ENCODE peak calls at places on chromosomes 3 and 15, in seven cellular contexts. M, R, S, W, Z, G and N are unnamed samples. For H3K9me3, the result is how much of the 10 kb centered on the place peaks cover.

GRCh38 chr3:122921791-122922651 is 105.5 kb downstream of the SEMA5B start:
- DNase-seq in M (no peak), R (no peak), S (no peak), W (peak), Z (no peak), G (no peak), N (no peak)

GRCh38 chr3:188947401-188947982 is 224.3 kb upstream of the TPRG1 start:
- DNase-seq in M (peak), R (no peak), S (no peak), W (peak), Z (peak), G (peak), N (no peak)

GRCh38 chr15:27210176-27210575 is 239.2 kb downstream of the GABRG3 start:
- DNase-seq in M (no peak), R (no peak), S (no peak), W (no peak), Z (no peak), G (no peak), N (no peak)

GRCh38 chr3:138051946-138052802 is 42.2 kb downstream of the CLDN18 start:
- DNase-seq in M (no peak), R (no peak), S (no peak), W (peak), Z (peak), G (peak), N (no peak)

GRCh38 chr15:46961795-46962194 is 755.5 kb upstream of the SEMA6D start:
- DNase-seq in M (no peak), R (no peak), S (no peak), W (no peak), Z (no peak), G (no peak), N (no peak)

GRCh38 chr3:184168363-184169120 is 6.1 kb upstream of the AP2M1 start:
- DNase-seq in M (no peak), R (no peak), S (no peak), W (no peak), Z (peak), G (peak), N (no peak)

GRCh38 chr3:49397470-49397869 is 14.3 kb downstream of the RHOA start:
- DNase-seq in M (no peak), R (no peak), S (no peak), W (no peak), Z (peak), G (no peak), N (no peak)

GRCh38 chr3:161244538-161244937 is 23.4 kb downstream of the NMD3 start:
- DNase-seq in M (no peak), R (no peak), S (no peak), W (no peak), Z (no peak), G (no peak), N (no peak)

GRCh38 chr3:36813320-36813719 is 49.0 kb upstream of the DCLK3 start:
- DNase-seq in M (no peak), R (no peak), S (no peak), W (no peak), Z (no peak), G (no peak), N (no peak)

GRCh38 chr15:73190189-73190601 is 137.9 kb downstream of the NEO1 start:
- DNase-seq in M (no peak), R (no peak), S (no peak), W (no peak), Z (peak), G (peak), N (no peak)

GRCh38 chr15:20376872-20377271 is 164.7 kb downstream of the GOLGA6L6 start:
- DNase-seq in M (no peak), R (no peak), S (no peak), W (no peak), Z (no peak), G (no peak), N (no peak)
- H3K9me3 ChIP-seq in M (under half), R (under half), S (under half), W (under half), Z (under half), G (under half), N (under half)

DNA sequence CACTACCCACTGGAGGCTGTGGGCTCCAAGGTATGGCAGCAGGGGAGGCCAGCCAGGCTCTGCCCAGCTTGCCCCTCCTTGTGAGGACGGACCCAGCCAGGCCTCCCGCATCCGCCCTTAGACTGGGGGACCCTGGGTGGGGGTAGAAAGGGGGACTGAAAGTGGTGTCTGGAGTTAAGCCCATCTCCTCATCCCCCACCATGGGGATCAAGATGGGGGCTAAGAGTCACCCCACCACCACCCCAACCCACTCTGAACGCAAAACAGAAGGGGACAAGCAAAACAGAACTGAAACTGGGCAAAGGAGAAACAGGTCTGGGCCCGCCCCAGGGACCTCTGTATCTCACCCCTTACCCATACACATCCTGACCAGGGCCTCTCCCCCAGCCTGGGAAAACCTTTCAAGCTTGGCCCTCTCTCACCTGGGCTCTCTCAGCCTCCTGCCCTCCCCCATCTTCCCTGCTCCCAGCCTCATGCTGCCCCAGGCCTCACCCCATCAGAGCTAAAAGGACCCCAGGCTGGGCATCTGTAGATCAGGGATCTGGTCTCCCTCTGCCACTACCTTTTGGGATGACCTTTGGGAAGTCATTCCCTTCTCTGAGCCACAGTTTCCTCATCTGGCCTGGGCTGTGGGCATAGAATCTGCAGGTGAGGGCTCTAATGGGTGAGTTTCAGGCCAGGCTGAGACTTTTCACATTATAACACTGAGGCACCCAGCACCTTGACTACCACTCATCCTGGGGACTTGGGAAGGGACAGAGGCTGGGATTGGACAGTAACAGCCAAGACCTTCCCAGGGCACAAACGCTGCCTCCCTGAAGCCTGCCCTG is 30.0 kb upstream of the CYP11A1 start:
- DNase-seq in M (no peak), R (no peak), S (no peak), W (no peak), Z (no peak), G (no peak), N (no peak)
- H3K4me3 ChIP-seq in M (no peak), R (no peak), S (no peak), W (no peak), Z (no peak), G (no peak), N (no peak)

GRCh38 chr15:69929905-69930630 is 167.6 kb downstream of the TLE3 start:
- DNase-seq in M (no peak), R (no peak), S (no peak), W (no peak), Z (no peak), G (no peak), N (no peak)
- H3K9me3 ChIP-seq in M (under half), R (under half), S (under half), W (under half), Z (under half), G (half or more), N (under half)

DNA sequence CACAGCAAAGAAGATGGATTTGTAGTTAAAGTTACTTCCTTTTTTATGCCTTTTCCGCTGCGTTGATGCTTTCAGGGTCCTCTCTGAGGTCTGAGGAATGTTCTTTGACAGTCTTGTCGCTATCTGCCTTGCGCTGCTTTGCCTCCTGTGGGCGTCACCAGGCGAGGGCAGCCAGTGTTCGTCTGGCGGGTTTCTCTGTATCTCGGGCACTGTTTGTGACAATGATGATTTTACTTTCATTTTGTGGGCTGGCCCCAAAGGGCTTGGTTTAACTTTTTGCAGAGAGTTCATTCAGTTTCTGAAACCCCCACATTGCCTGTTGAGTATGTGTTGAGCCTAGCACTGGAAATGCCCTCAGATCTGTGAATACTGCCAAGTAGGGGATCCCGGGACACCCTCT is 24.6 kb upstream of the SACM1L start:
- DNase-seq in M (no peak), R (peak), S (peak), W (no peak), Z (no peak), G (no peak), N (peak)
- H3K4me3 ChIP-seq in M (no peak), R (peak), S (peak), W (no peak), Z (peak), G (peak), N (peak)

GRCh38 chr15:25019434-25019833 is 64.6 kb downstream of the SNRPN start:
- DNase-seq in M (no peak), R (no peak), S (no peak), W (no peak), Z (no peak), G (no peak), N (no peak)
- H3K9me3 ChIP-seq in M (under half), R (under half), S (under half), W (under half), Z (under half), G (under half), N (under half)

DNA sequence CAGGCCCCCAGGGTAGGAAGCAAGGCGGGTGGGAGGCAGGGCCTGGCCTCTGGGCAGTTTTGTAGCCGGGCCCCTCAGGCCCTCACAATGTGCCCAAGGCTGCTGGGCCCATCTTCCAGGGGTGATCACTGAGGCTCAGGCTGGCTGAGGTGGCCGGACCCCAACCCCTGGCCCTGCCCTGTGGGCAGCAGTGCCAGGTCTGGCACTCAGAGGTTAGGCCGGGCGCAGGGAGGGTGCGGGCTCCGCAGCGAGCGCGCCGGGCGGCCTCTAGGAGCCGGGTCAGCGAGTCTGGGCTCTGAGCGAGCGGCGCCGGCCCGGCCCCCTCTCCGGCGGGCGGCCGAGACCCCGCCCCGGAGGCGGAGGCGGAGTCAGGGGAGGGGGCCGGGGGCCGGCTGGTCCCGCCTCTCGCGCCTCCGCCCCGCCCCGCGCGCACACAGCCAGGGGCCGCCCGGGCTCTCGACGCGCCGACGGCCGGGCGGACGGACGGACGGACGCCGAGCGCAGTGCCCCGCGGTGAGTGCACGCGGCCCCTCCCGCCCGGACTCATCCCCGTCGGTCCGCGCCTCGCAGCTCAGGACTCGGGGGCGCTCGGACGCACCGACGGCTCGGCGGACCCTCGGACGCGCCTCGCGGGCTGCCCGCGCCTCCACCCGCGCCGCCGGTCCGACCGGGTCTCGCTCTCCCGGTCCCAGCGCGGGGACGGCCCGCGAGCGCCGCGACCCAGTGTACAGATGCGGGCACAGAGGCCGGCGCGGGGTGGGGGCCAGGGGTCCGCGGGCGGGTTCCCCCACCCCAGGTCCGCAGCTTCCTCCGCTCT is at the start of gene FBLN2:
- DNase-seq in M (no peak), R (no peak), S (no peak), W (peak), Z (peak), G (peak), N (no peak)
- H3K4me3 ChIP-seq in M (no peak), R (no peak), S (no peak), W (peak), Z (peak), G (peak), N (peak)